ENCODE peak calls at places on chromosomes 3 and 15, in four cellular contexts. C is GM13977; H is stimulated activated effector memory CD8-positive, alpha-beta T cell treated with anti-CD3 and anti-CD28 coated beads, Interleukin-12 subunit alpha, Interleukin-12 subunit beta, amount 100 ng/mL, for 72 hours; J is kidney epithelial cell. X is an unnamed sample.

GRCh38 chr15:29534378-29534777 is 264.8 kb upstream of the NSMCE3 start:
- DNase-seq in C (no peak), H (no peak), J (no peak), X (no peak)

GRCh38 chr15:99279290-99279689 is 28.0 kb downstream of the LRRC28 start:
- DNase-seq in H (no peak), C (no peak), J (no peak), X (no peak)

GRCh38 chr3:156728267-156728985 is 54.0 kb downstream of the TIPARP start:
- DNase-seq in H (no peak), J (no peak), C (no peak), X (no peak)

GRCh38 chr3:172159962-172160538 is 120.7 kb downstream of the FNDC3B start:
- DNase-seq in C (no peak), H (no peak), J (no peak), X (no peak)

GRCh38 chr15:40303576-40303975 is 4.2 kb downstream of the PLCB2 start:
- DNase-seq in H (no peak), J (no peak), C (no peak), X (no peak)

GRCh38 chr3:141103067-141103466 is 51.9 kb downstream of the SPSB4 start:
- DNase-seq in H (no peak), C (no peak), J (no peak), X (no peak)

GRCh38 chr3:54954019-54954418 is 26.2 kb upstream of the LRTM1 start:
- DNase-seq in J (peak; percentile 65), H (no peak), C (no peak), X (no peak)

GRCh38 chr15:45187894-45188830 is at the start of gene SHF:
- DNase-seq in J (no peak), H (peak; percentile 73), C (peak; percentile 86), X (no peak)

GRCh38 chr15:74036271-74037170 is 42.0 kb downstream of the PML start:
- DNase-seq in J (peak; percentile 23), C (no peak), H (no peak), X (no peak)

GRCh38 chr3:150059729-150060128 is 89.0 kb upstream of the PFN2 start:
- DNase-seq in C (no peak), H (no peak), J (no peak), X (no peak)

GRCh38 chr3:146780251-146780650 is 175.1 kb upstream of the PLSCR5 start:
- DNase-seq in C (no peak), H (no peak), J (no peak), X (no peak)

GRCh38 chr15:66928784-66929183 is 136.6 kb upstream of the SMAD3 start:
- DNase-seq in C (no peak), J (no peak), H (no peak), X (no peak)

GRCh38 chr3:123390865-123391613 is 57.9 kb downstream of the ADCY5 start:
- DNase-seq in J (no peak), C (no peak), H (no peak), X (no peak)

GRCh38 chr15:40338041-40338657 is 2.6 kb downstream of the CCDC9B start:
- DNase-seq in C (peak; percentile 95), H (peak; percentile 87), J (no peak), X (peak; percentile 92)

GRCh38 chr3:105883798-105884377 is 15.1 kb upstream of the CBLB start:
- DNase-seq in H (no peak), C (no peak), J (no peak), X (no peak)

GRCh38 chr3:58032186-58032585 is 24.0 kb downstream of the FLNB start:
- DNase-seq in H (no peak), J (peak; percentile 68), C (no peak), X (no peak)

GRCh38 chr3:15399970-15400369 is 27.4 kb downstream of the METTL6 start:
- DNase-seq in C (no peak), H (no peak), J (no peak), X (no peak)

GRCh38 chr15:25909806-25910205 is 46.7 kb upstream of the ATP10A start:
- DNase-seq in C (no peak), J (no peak), H (no peak), X (no peak)

GRCh38 chr3:107315136-107315535 is 62.1 kb upstream of the CCDC54 start:
- DNase-seq in C (no peak), J (no peak), H (no peak), X (no peak)

GRCh38 chr3:162302983-162303624 is 806.5 kb downstream of the OTOL1 start:
- DNase-seq in C (no peak), J (no peak), H (no peak), X (no peak)

GRCh38 chr15:55241193-55241592 is 44.5 kb upstream of the RSL24D1 start:
- DNase-seq in H (no peak), J (no peak), C (no peak), X (no peak)

GRCh38 chr3:129077222-129077621 is 16.6 kb downstream of the GP9 start:
- DNase-seq in C (no peak), H (no peak), J (no peak), X (no peak)

GRCh38 chr3:57935539-57935938 is 72.7 kb upstream of the FLNB start:
- DNase-seq in H (no peak), J (no peak), C (no peak), X (no peak)

GRCh38 chr3:153889905-153890334 is 231.3 kb upstream of the ARHGEF26 start:
- DNase-seq in H (no peak), J (no peak), C (no peak), X (no peak)

GRCh38 chr3:45807645-45808540 is 11.6 kb upstream of the SLC6A20 start:
- DNase-seq in C (no peak), H (peak; percentile 7), J (no peak), X (no peak)